ENCODE peak calls at places on chromosomes 11 and 22, in ten cellular contexts. Q, F, T, G, E, B, D, N, R and S are unnamed samples.

GRCh38 chr11:116606060-116606459 is 166.7 kb downstream of the BUD13 start:
- DNase-seq in Q (no peak), N (no peak), R (no peak), T (no peak), D (no peak), F (no peak), B (no peak), E (no peak), G (no peak), S (no peak)

GRCh38 chr11:64007629-64008282 is 21.5 kb downstream of the OTUB1 start:
- DNase-seq in N (no peak), B (peak; percentile 64), Q (no peak), D (peak; percentile 38), T (peak; percentile 86), F (peak; percentile 91), G (no peak), R (peak; percentile 74), E (peak; percentile 91), S (peak; percentile 60)

GRCh38 chr11:73237471-73238290 is 19.6 kb downstream of the P2RY2 start:
- DNase-seq in T (no peak), R (peak; percentile 32), D (no peak), Q (no peak), G (no peak), E (no peak), B (no peak), F (peak; percentile 32), N (peak; percentile 32), S (no peak)

GRCh38 chr11:109972181-109972715 is 120.9 kb upstream of the ZC3H12C start:
- DNase-seq in G (no peak), T (no peak), N (no peak), Q (no peak), F (no peak), R (no peak), E (no peak), D (no peak), B (no peak), S (no peak)

GRCh38 chr11:10410844-10411200 is 44.2 kb upstream of the AMPD3 start:
- DNase-seq in F (no peak), E (no peak), R (no peak), D (no peak), G (no peak), B (no peak), T (no peak), Q (no peak), N (no peak), S (no peak)

GRCh38 chr22:49347376-49347775 is 480.3 kb downstream of the BRD1 start:
- DNase-seq in B (peak; percentile 5), R (no peak), Q (no peak), D (no peak), E (no peak), T (no peak), N (no peak), F (no peak), G (no peak), S (no peak)

GRCh38 chr11:96664108-96664507 is 274.3 kb downstream of the JRKL start:
- DNase-seq in D (no peak), T (no peak), R (no peak), F (no peak), B (no peak), N (no peak), E (no peak), G (no peak), Q (no peak), S (no peak)

GRCh38 chr22:40123387-40123786 is 54.3 kb upstream of the TNRC6B start:
- DNase-seq in R (no peak), T (no peak), G (no peak), F (no peak), B (no peak), D (no peak), N (no peak), Q (no peak), E (no peak), S (no peak)

GRCh38 chr11:27740362-27741024 is 40.2 kb upstream of the BDNF start:
- DNase-seq in B (no peak), E (no peak), G (no peak), N (no peak), Q (no peak), T (no peak), D (no peak), F (no peak), R (no peak), S (no peak)

GRCh38 chr11:1559103-1559951 is 12.7 kb downstream of the DUSP8 start:
- DNase-seq in F (peak; percentile 98), R (peak; percentile 94), D (peak; percentile 95), N (peak; percentile 45), Q (peak; percentile 53), E (peak; percentile 94), B (peak; percentile 75), T (peak; percentile 65), G (peak; percentile 50), S (no peak)

GRCh38 chr11:83070044-83070877 is 1.4 kb downstream of the RAB30 start:
- DNase-seq in D (no peak), G (no peak), T (peak; percentile 45), B (peak; percentile 28), N (peak; percentile 50), Q (peak; percentile 66), F (no peak), R (no peak), E (no peak), S (no peak)

GRCh38 chr11:133163463-133164419 is 368.6 kb downstream of the OPCML start:
- DNase-seq in T (peak; percentile 42), D (peak; percentile 1), Q (no peak), F (no peak), G (peak; percentile 15), R (no peak), N (peak; percentile 5), B (no peak), E (no peak), S (no peak)

GRCh38 chr11:69718147-69718546 is 14.3 kb upstream of the FGF19 start:
- DNase-seq in R (no peak), D (peak; percentile 60), B (peak; percentile 85), F (no peak), N (peak; percentile 7), E (no peak), T (peak; percentile 38), G (no peak), Q (no peak), S (peak; percentile 60)

GRCh38 chr11:19953342-19953741 is 206.9 kb downstream of the DBX1 start:
- DNase-seq in D (no peak), R (no peak), N (peak; percentile 25), B (peak; percentile 70), G (no peak), Q (no peak), F (no peak), T (peak; percentile 36), E (no peak), S (no peak)

GRCh38 chr11:45233804-45234170 is 52.4 kb downstream of the SYT13 start:
- DNase-seq in Q (no peak), N (no peak), E (no peak), R (no peak), D (no peak), B (no peak), F (no peak), G (no peak), T (no peak), S (no peak)
- TF ChIP-seq CTCF in Q (no peak), N (no peak), E (no peak), R (no peak), D (no peak), B (peak; percentile 18), F (no peak), G (peak; percentile 66), T (no peak), S (peak; percentile 3)

DNA sequence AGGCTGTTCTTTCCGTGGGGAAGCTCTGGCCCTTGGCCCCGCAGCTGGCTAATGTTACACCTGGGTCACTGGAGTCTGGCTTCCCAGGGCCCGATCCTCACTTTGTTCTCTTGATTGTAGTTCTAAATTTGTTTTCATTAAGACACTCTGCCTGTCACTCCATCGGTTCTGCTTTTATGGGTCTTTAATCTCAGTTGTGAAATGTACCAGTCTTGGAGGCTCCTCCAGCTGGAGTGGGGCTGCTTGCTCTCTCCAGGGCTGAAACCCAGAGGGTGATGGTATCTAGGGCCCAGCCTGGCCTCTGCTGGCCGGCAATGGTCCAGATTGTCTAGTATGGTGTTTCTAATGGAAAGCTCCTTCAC is 352.9 kb downstream of the TENM4 start:
- DNase-seq in B (no peak), E (no peak), R (no peak), T (no peak), F (no peak), D (no peak), N (no peak), Q (no peak), G (no peak), S (no peak)
- TF ChIP-seq CTCF in B (no peak), E (no peak), R (no peak), T (no peak), F (no peak), D (no peak), N (no peak), Q (no peak), G (no peak), S (no peak)

DNA sequence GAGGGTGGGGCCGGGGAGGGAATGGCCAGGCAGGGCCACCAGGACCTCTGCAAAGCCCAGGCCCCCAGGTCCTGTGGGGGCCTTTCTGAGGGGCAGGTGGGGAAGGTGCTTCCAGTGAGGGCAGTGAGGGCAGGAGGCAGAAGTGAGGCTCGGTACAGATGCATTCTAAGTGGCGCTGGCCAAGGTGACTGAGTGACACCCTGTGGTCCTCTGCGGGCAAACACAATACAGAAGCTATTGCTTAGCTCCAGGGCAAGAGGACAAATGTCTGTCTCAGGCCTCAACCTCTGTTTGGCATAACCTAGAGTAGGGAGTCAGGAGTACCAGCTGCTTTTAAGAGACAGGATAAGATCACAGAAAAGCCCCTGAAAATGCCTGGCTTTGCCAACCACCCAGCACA is 31.3 kb downstream of the B3GAT1 start:
- DNase-seq in G (no peak), N (no peak), E (no peak), D (no peak), F (no peak), B (no peak), T (no peak), Q (no peak), R (no peak), S (no peak)
- TF ChIP-seq CTCF in G (no peak), N (no peak), E (no peak), D (no peak), F (no peak), B (no peak), T (no peak), Q (no peak), R (no peak), S (no peak)

GRCh38 chr11:71252782-71253730 is 679 bp upstream of the SHANK2 start:
- DNase-seq in B (peak; percentile 52), N (peak; percentile 28), G (no peak), T (peak; percentile 83), E (peak; percentile 62), Q (no peak), D (peak; percentile 77), F (peak; percentile 81), R (peak; percentile 70), S (peak; percentile 18)

GRCh38 chr11:71251159-71251721 is 1.1 kb downstream of the SHANK2 start:
- DNase-seq in G (no peak), T (no peak), Q (no peak), F (no peak), B (no peak), D (peak; percentile 29), R (no peak), N (no peak), E (peak; percentile 54), S (no peak)

GRCh38 chr11:71252434-71252781 is at the start of gene SHANK2:
- DNase-seq in R (peak; percentile 75), Q (no peak), F (peak; percentile 71), E (peak; percentile 61), T (no peak), N (no peak), B (peak; percentile 67), D (peak; percentile 72), G (no peak), S (no peak)

GRCh38 chr11:71250512-71251158 is 1.7 kb downstream of the SHANK2 start:
- DNase-seq in B (no peak), Q (no peak), R (no peak), T (no peak), G (no peak), D (no peak), N (no peak), E (peak; percentile 24), F (peak; percentile 75), S (no peak)

GRCh38 chr11:71251761-71252433 is 480 bp downstream of the SHANK2 start:
- DNase-seq in G (no peak), D (peak; percentile 79), E (peak; percentile 57), F (no peak), R (peak; percentile 66), N (no peak), B (peak; percentile 72), Q (no peak), T (peak; percentile 37), S (peak; percentile 57)
- TF ChIP-seq CTCF in G (peak; percentile 95), D (peak; percentile 77), E (no peak), F (peak; percentile 51), R (peak; percentile 6), N (peak; percentile 47), B (peak; percentile 47), Q (no peak), T (peak; percentile 79), S (peak; percentile 67)